ENCODE peak calls at places on chromosomes 2 and 18, in six cellular contexts. S, A, N, D, T and F are unnamed samples.
A peak's percentile ranks its signal among the peaks of the same experiment; 100 is the strongest.

GRCh38 chr2:60466161-60466702 is 87.2 kb downstream of the BCL11A start:
- DNase-seq in S (no peak), A (no peak), N (no peak), D (no peak), T (no peak), F (peak; percentile 42)

GRCh38 chr2:13006407-13006806 is 289.7 kb downstream of the TRIB2 start:
- DNase-seq in S (no peak), A (no peak), N (no peak), D (no peak), T (no peak), F (no peak)

GRCh38 chr2:2933421-2933820 is 444.2 kb downstream of the EIPR1 start:
- DNase-seq in S (no peak), A (no peak), N (no peak), D (no peak), T (no peak), F (no peak)

GRCh38 chr18:3454365-3455089 is 4.6 kb downstream of the TGIF1 start:
- DNase-seq in S (peak; percentile 59), A (peak; percentile 76), N (peak; percentile 70), D (no peak), T (no peak), F (peak; percentile 88)

GRCh38 chr2:151238527-151239487 is 22.9 kb downstream of the RBM43 start:
- DNase-seq in S (peak; percentile 48), A (peak; percentile 86), N (peak; percentile 78), D (peak; percentile 45), T (peak; percentile 41), F (peak; percentile 61)

GRCh38 chr2:232260075-232260474 is 118.5 kb upstream of the ALPP start:
- DNase-seq in S (no peak), A (peak; percentile 73), N (peak; percentile 93), D (no peak), T (no peak), F (no peak)

GRCh38 chr2:105895995-105896764 is 151.5 kb downstream of the NCK2 start:
- DNase-seq in S (peak; percentile 61), A (no peak), N (no peak), D (no peak), T (no peak), F (no peak)

GRCh38 chr2:219448776-219449476 is 14.3 kb downstream of the SPEG start:
- DNase-seq in S (no peak), A (no peak), N (no peak), D (no peak), T (no peak), F (peak; percentile 72)

GRCh38 chr2:58508021-58508420 is 266.9 kb upstream of the FANCL start:
- DNase-seq in S (no peak), A (no peak), N (no peak), D (no peak), T (no peak), F (no peak)

GRCh38 chr2:46878886-46879285 is 36.7 kb downstream of the MCFD2 start:
- DNase-seq in S (no peak), A (no peak), N (peak; percentile 64), D (no peak), T (no peak), F (peak; percentile 55)

GRCh38 chr18:61448316-61448715 is 115.1 kb downstream of the CDH20 start:
- DNase-seq in S (no peak), A (no peak), N (no peak), D (no peak), T (no peak), F (no peak)

GRCh38 chr2:24957221-24957620 is 14.5 kb downstream of the DNAJC27 start:
- DNase-seq in S (no peak), A (no peak), N (no peak), D (no peak), T (no peak), F (no peak)
- H3K36me3 ChIP-seq in S (peaks cover 79% of the 10 kb centered on the region), A (peaks cover 27% of the 10 kb centered on the region), N (no peaks in the 10 kb centered on the region), D (peaks cover 3% of the 10 kb centered on the region), T (peaks cover 60% of the 10 kb centered on the region), F (peaks cover 4% of the 10 kb centered on the region)

GRCh38 chr18:8634508-8634907 is 25.3 kb downstream of the RAB12 start:
- DNase-seq in S (no peak), A (no peak), N (no peak), D (no peak), T (no peak), F (no peak)
- H3K36me3 ChIP-seq in S (peaks cover 66% of the 10 kb centered on the region), A (peaks cover 49% of the 10 kb centered on the region), N (peaks cover 17% of the 10 kb centered on the region), D (no peaks in the 10 kb centered on the region), T (peaks cover 78% of the 10 kb centered on the region), F (peaks cover 10% of the 10 kb centered on the region)

DNA sequence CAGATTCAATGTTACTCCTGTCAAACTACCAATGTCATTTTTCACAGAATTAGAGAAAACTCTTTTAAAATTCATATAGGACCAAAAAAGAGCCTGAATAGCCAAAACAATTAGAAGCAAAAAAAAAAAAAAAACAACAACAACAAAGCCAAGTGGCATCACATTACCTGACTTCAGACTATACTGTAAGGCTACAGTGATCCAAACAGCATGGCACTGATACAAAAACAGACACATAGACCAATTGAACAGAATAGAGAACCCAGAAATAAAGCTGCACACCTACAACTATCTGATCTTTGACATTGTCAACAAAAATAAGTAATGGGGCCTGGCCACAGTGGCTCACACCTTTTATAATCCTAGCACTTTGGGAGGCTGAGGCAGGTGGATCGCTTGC is 53.2 kb downstream of the TAF4B start:
- DNase-seq in S (no peak), A (no peak), N (no peak), D (no peak), T (no peak), F (no peak)
- H3K36me3 ChIP-seq in S (peaks cover 18% of the 10 kb centered on the region), A (peaks cover 12% of the 10 kb centered on the region), N (no peaks in the 10 kb centered on the region), D (no peaks in the 10 kb centered on the region), T (no peaks in the 10 kb centered on the region), F (peaks cover 4% of the 10 kb centered on the region)

GRCh38 chr2:237551071-237551574 is 15.3 kb upstream of the PRLH start:
- DNase-seq in S (no peak), A (no peak), N (no peak), D (no peak), T (no peak), F (no peak)
- H3K36me3 ChIP-seq in S (no peaks in the 10 kb centered on the region), A (peaks cover 85% of the 10 kb centered on the region), N (no peaks in the 10 kb centered on the region), D (no peaks in the 10 kb centered on the region), T (peaks cover 69% of the 10 kb centered on the region), F (peaks cover 2% of the 10 kb centered on the region)

GRCh38 chr2:1642066-1642861 is 102.1 kb downstream of the PXDN start:
- DNase-seq in S (no peak), A (no peak), N (peak; percentile 90), D (no peak), T (peak; percentile 31), F (peak; percentile 45)
- H3K36me3 ChIP-seq in S (no peaks in the 10 kb centered on the region), A (peaks cover 56% of the 10 kb centered on the region), N (peaks cover 17% of the 10 kb centered on the region), D (no peaks in the 10 kb centered on the region), T (peaks cover 19% of the 10 kb centered on the region), F (peaks cover 4% of the 10 kb centered on the region)

GRCh38 chr2:239142806-239143205 is 258.0 kb downstream of the HDAC4 start:
- DNase-seq in S (no peak), A (no peak), N (peak; percentile 2), D (no peak), T (no peak), F (no peak)
- H3K36me3 ChIP-seq in S (peaks cover 92% of the 10 kb centered on the region), A (no peaks in the 10 kb centered on the region), N (peaks cover 2% of the 10 kb centered on the region), D (no peaks in the 10 kb centered on the region), T (peaks cover 96% of the 10 kb centered on the region), F (no peaks in the 10 kb centered on the region)

GRCh38 chr18:55265130-55265675 is 305.9 kb upstream of the CCDC68 start:
- DNase-seq in S (no peak), A (no peak), N (no peak), D (no peak), T (no peak), F (peak; percentile 32)

GRCh38 chr18:55264108-55264507 is 304.8 kb upstream of the CCDC68 start:
- DNase-seq in S (no peak), A (no peak), N (peak; percentile 88), D (no peak), T (no peak), F (peak; percentile 60)

GRCh38 chr18:55265916-55266488 is 306.7 kb upstream of the CCDC68 start:
- DNase-seq in S (no peak), A (peak; percentile 67), N (no peak), D (no peak), T (no peak), F (peak; percentile 47)

GRCh38 chr18:55261253-55261652 is 302.0 kb upstream of the CCDC68 start:
- DNase-seq in S (no peak), A (no peak), N (no peak), D (no peak), T (no peak), F (no peak)

DNA sequence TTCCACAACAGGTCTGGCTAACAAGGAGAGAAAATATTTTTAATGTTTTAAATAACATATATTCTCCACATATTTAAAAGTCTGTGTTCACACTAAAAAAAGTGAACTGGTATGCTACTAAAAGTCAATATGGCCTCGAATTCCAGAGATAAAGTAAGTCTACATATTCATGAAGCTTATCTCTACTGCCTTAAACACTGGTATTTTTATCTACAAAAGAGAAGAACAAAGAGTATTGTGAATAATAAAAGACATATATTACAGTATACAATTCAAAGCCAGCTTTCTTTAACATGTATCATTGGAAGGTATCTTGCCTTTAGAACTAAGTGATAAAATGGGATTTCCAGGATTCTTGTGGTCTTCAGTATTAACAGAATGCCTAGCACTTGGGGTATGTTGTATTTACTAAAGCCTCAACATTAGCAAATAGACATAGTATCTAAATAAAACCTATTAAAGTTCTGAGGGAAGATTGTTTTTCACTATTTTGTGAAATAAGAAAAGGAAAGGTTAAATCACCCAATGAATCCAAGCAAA is 302.8 kb upstream of the CCDC68 start:
- DNase-seq in S (no peak), A (no peak), N (peak; percentile 52), D (no peak), T (no peak), F (peak; percentile 56)
- H3K36me3 ChIP-seq in S (no peaks in the 10 kb centered on the region), A (no peaks in the 10 kb centered on the region), N (no peaks in the 10 kb centered on the region), D (no peaks in the 10 kb centered on the region), T (peaks cover 14% of the 10 kb centered on the region), F (no peaks in the 10 kb centered on the region)

GRCh38 chr2:101667823-101668222 is 29.7 kb upstream of the MAP4K4 start:
- DNase-seq in S (no peak), A (no peak), N (no peak), D (no peak), T (no peak), F (peak; percentile 67)

GRCh38 chr2:101677657-101678056 is 19.9 kb upstream of the MAP4K4 start:
- DNase-seq in S (no peak), A (no peak), N (no peak), D (no peak), T (no peak), F (no peak)

GRCh38 chr2:101675512-101675911 is 22.0 kb upstream of the MAP4K4 start:
- DNase-seq in S (no peak), A (no peak), N (no peak), D (no peak), T (no peak), F (no peak)

GRCh38 chr2:101673920-101674319 is 23.6 kb upstream of the MAP4K4 start:
- DNase-seq in S (no peak), A (no peak), N (no peak), D (no peak), T (no peak), F (no peak)

DNA sequence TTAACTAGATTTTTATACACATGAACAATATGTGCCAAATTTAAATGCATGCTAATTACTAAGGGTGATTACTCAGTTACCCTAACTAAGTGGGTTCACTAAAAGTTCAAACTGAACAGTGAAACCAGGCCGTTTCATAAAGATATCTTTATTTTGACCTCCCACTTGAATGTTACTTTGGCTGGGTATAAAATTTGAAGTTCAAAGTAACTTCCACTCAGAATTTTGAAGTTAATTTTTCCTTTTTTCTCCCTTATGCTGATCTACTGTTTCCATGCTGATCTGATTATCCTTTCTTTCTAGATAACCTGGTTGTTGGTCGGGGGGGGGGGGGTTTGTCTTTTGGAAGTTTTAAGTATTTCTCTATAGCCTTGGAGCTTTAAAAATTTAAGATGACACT is 25.5 kb upstream of the MAP4K4 start:
- DNase-seq in S (no peak), A (no peak), N (no peak), D (no peak), T (no peak), F (no peak)
- H3K36me3 ChIP-seq in S (no peaks in the 10 kb centered on the region), A (no peaks in the 10 kb centered on the region), N (no peaks in the 10 kb centered on the region), D (no peaks in the 10 kb centered on the region), T (no peaks in the 10 kb centered on the region), F (no peaks in the 10 kb centered on the region)